ENCODE peak calls at places on chromosomes 5 and 9, in seven cellular contexts. One of them, this sample, is unnamed.

GRCh38 chr5:73684691-73685090 is 58.7 kb downstream of the ARHGEF28 start:
- DNase-seq in cardiac fibroblast: no peak
- DNase-seq in thoracic aorta: no peak
- DNase-seq in naive thymus-derived CD4-positive, alpha-beta T cell: no peak
- DNase-seq in A172: no peak
- DNase-seq in coronary artery: no peak
- DNase-seq in ELF-1: no peak
- DNase-seq in this sample: no peak

GRCh38 chr5:89584339-89584956 is 701.5 kb upstream of the MEF2C start:
- DNase-seq in cardiac fibroblast: peak; percentile 16
- DNase-seq in thoracic aorta: no peak
- DNase-seq in naive thymus-derived CD4-positive, alpha-beta T cell: no peak
- DNase-seq in A172: peak; percentile 84
- DNase-seq in coronary artery: no peak
- DNase-seq in ELF-1: no peak
- DNase-seq in this sample: no peak

GRCh38 chr5:92364986-92365550 is 982.0 kb upstream of the ARRDC3 start:
- DNase-seq in cardiac fibroblast: peak; percentile 77
- DNase-seq in thoracic aorta: no peak
- DNase-seq in naive thymus-derived CD4-positive, alpha-beta T cell: no peak
- DNase-seq in A172: no peak
- DNase-seq in coronary artery: no peak
- DNase-seq in ELF-1: no peak
- DNase-seq in this sample: no peak

GRCh38 chr5:53446908-53447307 is 33.5 kb upstream of the FST start:
- DNase-seq in cardiac fibroblast: peak; percentile 10
- DNase-seq in thoracic aorta: no peak
- DNase-seq in naive thymus-derived CD4-positive, alpha-beta T cell: no peak
- DNase-seq in A172: no peak
- DNase-seq in coronary artery: no peak
- DNase-seq in ELF-1: no peak
- DNase-seq in this sample: no peak

GRCh38 chr5:150630459-150631325 is 9.8 kb upstream of the SYNPO start:
- DNase-seq in cardiac fibroblast: no peak
- DNase-seq in thoracic aorta: no peak
- DNase-seq in naive thymus-derived CD4-positive, alpha-beta T cell: no peak
- DNase-seq in A172: no peak
- DNase-seq in coronary artery: no peak
- DNase-seq in ELF-1: no peak
- DNase-seq in this sample: no peak

GRCh38 chr9:70257991-70258691 is 637 bp upstream of the SMC5 start:
- DNase-seq in cardiac fibroblast: peak; percentile 58
- DNase-seq in thoracic aorta: no peak
- DNase-seq in naive thymus-derived CD4-positive, alpha-beta T cell: no peak
- DNase-seq in A172: peak; percentile 46
- DNase-seq in coronary artery: no peak
- DNase-seq in ELF-1: peak; percentile 73
- DNase-seq in this sample: peak; percentile 83

GRCh38 chr9:113665756-113666155 is 202.2 kb downstream of the RGS3 start:
- DNase-seq in cardiac fibroblast: no peak
- DNase-seq in thoracic aorta: no peak
- DNase-seq in naive thymus-derived CD4-positive, alpha-beta T cell: no peak
- DNase-seq in A172: no peak
- DNase-seq in coronary artery: no peak
- DNase-seq in ELF-1: no peak
- DNase-seq in this sample: peak; percentile 30

GRCh38 chr5:175254155-175254554 is 189.8 kb downstream of the DRD1 start:
- DNase-seq in cardiac fibroblast: peak; percentile 49
- DNase-seq in thoracic aorta: no peak
- DNase-seq in naive thymus-derived CD4-positive, alpha-beta T cell: no peak
- DNase-seq in A172: no peak
- DNase-seq in coronary artery: no peak
- DNase-seq in ELF-1: no peak
- DNase-seq in this sample: no peak

GRCh38 chr5:759111-759741 is 25.3 kb downstream of the ZDHHC11B start:
- DNase-seq in cardiac fibroblast: peak; percentile 67
- DNase-seq in thoracic aorta: no peak
- DNase-seq in naive thymus-derived CD4-positive, alpha-beta T cell: peak; percentile 45
- DNase-seq in A172: no peak
- DNase-seq in coronary artery: peak; percentile 81
- DNase-seq in ELF-1: peak; percentile 98
- DNase-seq in this sample: peak; percentile 49

GRCh38 chr5:135921388-135921787 is 25.7 kb upstream of the IL9 start:
- DNase-seq in cardiac fibroblast: peak; percentile 48
- DNase-seq in thoracic aorta: no peak
- DNase-seq in naive thymus-derived CD4-positive, alpha-beta T cell: no peak
- DNase-seq in A172: peak; percentile 8
- DNase-seq in coronary artery: no peak
- DNase-seq in ELF-1: no peak
- DNase-seq in this sample: no peak

GRCh38 chr5:34914671-34915138 is 599 bp downstream of the RAD1 start:
- DNase-seq in cardiac fibroblast: peak; percentile 26
- DNase-seq in thoracic aorta: no peak
- DNase-seq in naive thymus-derived CD4-positive, alpha-beta T cell: no peak
- DNase-seq in A172: peak; percentile 34
- DNase-seq in coronary artery: no peak
- DNase-seq in ELF-1: no peak
- DNase-seq in this sample: no peak

GRCh38 chr9:4555251-4555650 is 65.0 kb downstream of the SLC1A1 start:
- DNase-seq in cardiac fibroblast: peak; percentile 39
- DNase-seq in thoracic aorta: no peak
- DNase-seq in naive thymus-derived CD4-positive, alpha-beta T cell: peak; percentile 68
- DNase-seq in A172: peak; percentile 38
- DNase-seq in coronary artery: no peak
- DNase-seq in ELF-1: no peak
- DNase-seq in this sample: no peak

GRCh38 chr5:39934830-39935229 is 510.1 kb upstream of the DAB2 start:
- DNase-seq in cardiac fibroblast: no peak
- DNase-seq in thoracic aorta: no peak
- DNase-seq in naive thymus-derived CD4-positive, alpha-beta T cell: no peak
- DNase-seq in A172: no peak
- DNase-seq in coronary artery: no peak
- DNase-seq in ELF-1: no peak
- DNase-seq in this sample: no peak

GRCh38 chr9:21317956-21318923 is 13.1 kb upstream of the IFNA5 start:
- DNase-seq in cardiac fibroblast: peak; percentile 68
- DNase-seq in thoracic aorta: no peak
- DNase-seq in naive thymus-derived CD4-positive, alpha-beta T cell: peak; percentile 18
- DNase-seq in A172: peak; percentile 23
- DNase-seq in coronary artery: no peak
- DNase-seq in ELF-1: peak; percentile 8
- DNase-seq in this sample: peak; percentile 58

GRCh38 chr5:176742246-176743105 is 67.9 kb upstream of the UNC5A start:
- DNase-seq in cardiac fibroblast: no peak
- DNase-seq in thoracic aorta: no peak
- DNase-seq in naive thymus-derived CD4-positive, alpha-beta T cell: no peak
- DNase-seq in A172: no peak
- DNase-seq in coronary artery: peak; percentile 33
- DNase-seq in ELF-1: no peak
- DNase-seq in this sample: peak; percentile 48

GRCh38 chr5:66744040-66744439 is 147.8 kb downstream of the MAST4 start:
- DNase-seq in cardiac fibroblast: peak; percentile 88
- DNase-seq in thoracic aorta: no peak
- DNase-seq in naive thymus-derived CD4-positive, alpha-beta T cell: no peak
- DNase-seq in A172: peak; percentile 10
- DNase-seq in coronary artery: no peak
- DNase-seq in ELF-1: no peak
- DNase-seq in this sample: no peak

GRCh38 chr5:93158841-93159240 is 422.2 kb downstream of the NR2F1-AS1 start:
- DNase-seq in cardiac fibroblast: no peak
- DNase-seq in thoracic aorta: no peak
- DNase-seq in naive thymus-derived CD4-positive, alpha-beta T cell: no peak
- DNase-seq in A172: no peak
- DNase-seq in coronary artery: no peak
- DNase-seq in ELF-1: no peak
- DNase-seq in this sample: no peak

GRCh38 chr5:115898656-115899055 is 56.9 kb downstream of the AP3S1 start:
- DNase-seq in cardiac fibroblast: no peak
- DNase-seq in thoracic aorta: no peak
- DNase-seq in naive thymus-derived CD4-positive, alpha-beta T cell: no peak
- DNase-seq in A172: peak; percentile 65
- DNase-seq in coronary artery: no peak
- DNase-seq in ELF-1: no peak
- DNase-seq in this sample: no peak

This sample was measured in endodermal cell.